ENCODE peak calls at places on chromosome 1, in six cellular contexts. J is hepatocyte, U is endothelial cell, T is H7, B is NCI-H1092 treated with DMSO at 0.1 percent for 48 hours, P is neural crest cell. K is an unnamed sample.

GRCh38 chr1:243706563-243706962 is 143.5 kb downstream of the AKT3 start:
- DNase-seq in J (no peak), U (no peak), T (no peak), B (no peak), P (no peak), K (no peak)

GRCh38 chr1:43879414-43879813 is 54.2 kb upstream of the ARTN start:
- DNase-seq in J (no peak), U (no peak), T (no peak), B (no peak), P (no peak), K (no peak)

GRCh38 chr1:209619696-209620483 is 32.3 kb downstream of the LAMB3 start:
- DNase-seq in J (no peak), U (no peak), T (no peak), B (no peak), P (no peak), K (no peak)

GRCh38 chr1:94926365-94926914 is 470 bp downstream of the CNN3 start:
- DNase-seq in J (peak; percentile 81), U (peak; percentile 77), T (peak; percentile 85), B (peak; percentile 75), P (peak; percentile 62), K (peak; percentile 66)

GRCh38 chr1:202133016-202133415 is 10.3 kb downstream of the GPR37L1 start:
- DNase-seq in J (peak; percentile 4), U (no peak), T (no peak), B (no peak), P (no peak), K (no peak)

GRCh38 chr1:195790514-195791168 is 817.6 kb downstream of the KCNT2 start:
- DNase-seq in J (no peak), U (no peak), T (no peak), B (no peak), P (no peak), K (no peak)

GRCh38 chr1:160284220-160284781 is 632 bp downstream of the PEX19 start:
- DNase-seq in J (peak; percentile 54), U (peak; percentile 16), T (no peak), B (no peak), P (peak; percentile 8), K (peak; percentile 44)

GRCh38 chr1:31102501-31102950 is 37.0 kb upstream of the PUM1 start:
- DNase-seq in J (peak; percentile 51), U (no peak), T (no peak), B (no peak), P (no peak), K (no peak)